ENCODE peak calls at places on chromosomes 16 and 17, in seven cellular contexts. D is activated CD8-positive, alpha-beta memory T cell treated with anti-CD3 and anti-CD28 coated beads for 1 hour; E is mesothelial cell of epicardium; I is A549; F is pancreas; Q is stimulated activated naive CD4-positive, alpha-beta T cell; H is EL. V is an unnamed sample.

GRCh38 chr17:3025421-3026124 is 37.8 kb downstream of the OR1D5 start:
- DNase-seq in H (no peak), E (no peak), I (no peak), Q (no peak), D (no peak), F (no peak), V (no peak)

GRCh38 chr16:56862776-56863175 is 2.2 kb upstream of the SLC12A3 start:
- DNase-seq in I (no peak), F (no peak), Q (no peak), H (no peak), D (no peak), E (no peak), V (no peak)

GRCh38 chr17:73585583-73585982 is 58.7 kb downstream of the SDK2 start:
- DNase-seq in I (no peak), F (no peak), H (no peak), Q (no peak), D (no peak), E (no peak), V (no peak)

GRCh38 chr17:372157-373152 is 19.8 kb upstream of the RPH3AL start:
- DNase-seq in E (no peak), I (no peak), F (no peak), H (no peak), D (no peak), Q (no peak), V (no peak)

GRCh38 chr17:78416311-78416711 is 37.9 kb downstream of the PGS1 start:
- DNase-seq in D (no peak), F (no peak), I (no peak), E (no peak), Q (no peak), H (peak; percentile 48), V (no peak)

GRCh38 chr16:72645526-72645925 is 402.4 kb downstream of the ZFHX3 start:
- DNase-seq in D (no peak), E (no peak), I (no peak), H (peak; percentile 17), Q (no peak), F (no peak), V (no peak)

GRCh38 chr16:75021410-75021809 is 22.6 kb downstream of the ZNRF1 start:
- DNase-seq in F (no peak), I (no peak), H (no peak), D (no peak), E (no peak), Q (no peak), V (no peak)

GRCh38 chr17:48023408-48024148 is 14.0 kb downstream of the COPZ2 start:
- DNase-seq in I (peak; percentile 91), H (peak; percentile 82), D (no peak), E (peak; percentile 74), F (peak; percentile 91), Q (no peak), V (peak; percentile 50)

GRCh38 chr16:74521691-74522090 is 85.2 kb downstream of the GLG1 start:
- DNase-seq in D (no peak), I (no peak), F (no peak), H (peak; percentile 59), Q (no peak), E (no peak), V (peak; percentile 59)

GRCh38 chr17:2103456-2103855 is 48.6 kb downstream of the HIC1 start:
- DNase-seq in H (no peak), D (no peak), I (no peak), Q (no peak), E (no peak), F (no peak), V (no peak)

GRCh38 chr16:8887952-8888560 is 5.9 kb downstream of the LITAFD start:
- DNase-seq in E (no peak), F (no peak), Q (no peak), H (peak; percentile 69), D (no peak), I (no peak), V (peak; percentile 38)

GRCh38 chr17:73586153-73586906 is 57.9 kb downstream of the SDK2 start:
- DNase-seq in F (no peak), D (no peak), Q (no peak), I (no peak), E (no peak), H (no peak), V (no peak)

GRCh38 chr16:86571197-86571915 is 4.7 kb downstream of the FOXC2 start:
- DNase-seq in I (no peak), D (no peak), E (no peak), H (no peak), F (no peak), Q (no peak), V (no peak)

GRCh38 chr16:48291303-48291702 is 44.0 kb upstream of the ABCC11 start:
- DNase-seq in D (no peak), H (peak; percentile 54), E (no peak), I (no peak), F (no peak), Q (no peak), V (peak; percentile 67)

V was measured in fibroblast of pulmonary artery.